ENCODE peak calls at places on chromosomes 12 and 14, in eight cellular contexts. K is substantia nigra; Y is ELF-1; L is frontal cortex; X is stimulated activated naive CD8-positive, alpha-beta T cell treated with anti-CD3 and anti-CD28 coated beads, Interleukin-15, Interleukin-2, amounts not matched to agents 100 U/mL and 50 U/mL, for 24 hours; P is activated naive CD4-positive, alpha-beta T cell; B is A549; Z is WTC11. S is an unnamed sample.

GRCh38 chr14:102499401-102500189 is 10.0 kb downstream of the ANKRD9 start:
- DNase-seq in K (no peak), Y (no peak), L (no peak), X (no peak), P (no peak), B (no peak), Z (no peak), S (no peak)

GRCh38 chr12:105025890-105026289 is 39.8 kb downstream of the NOPCHAP1 start:
- DNase-seq in K (no peak), Y (no peak), L (no peak), X (no peak), P (no peak), B (no peak), Z (no peak), S (no peak)

GRCh38 chr14:23094666-23095195 is at the start of gene ACIN1:
- DNase-seq in K (no peak), Y (peak), L (peak), X (peak), P (no peak), B (peak), Z (no peak), S (peak)

GRCh38 chr12:112107728-112108447 is 695 bp downstream of the NAA25 start:
- DNase-seq in K (no peak), Y (peak), L (no peak), X (peak), P (no peak), B (peak), Z (peak), S (peak)

GRCh38 chr14:72315720-72316119 is 383.5 kb downstream of the RGS6 start:
- DNase-seq in K (no peak), Y (no peak), L (no peak), X (no peak), P (no peak), B (no peak), Z (no peak), S (no peak)

GRCh38 chr14:22296722-22297121 is 292.3 kb downstream of the DAD1 start:
- DNase-seq in K (no peak), Y (no peak), L (no peak), X (no peak), P (no peak), B (peak), Z (no peak), S (no peak)

GRCh38 chr12:102480401-102480800 is at the start of gene IGF1:
- DNase-seq in K (no peak), Y (no peak), L (peak), X (no peak), P (no peak), B (no peak), Z (no peak), S (peak)

GRCh38 chr12:67535176-67535575 is 113.4 kb upstream of the DYRK2 start:
- DNase-seq in K (no peak), Y (no peak), L (no peak), X (no peak), P (no peak), B (no peak), Z (no peak), S (no peak)

GRCh38 chr12:63994704-63995103 is 150.2 kb downstream of the SRGAP1 start:
- DNase-seq in K (no peak), Y (no peak), L (no peak), X (no peak), P (no peak), B (no peak), Z (no peak), S (no peak)

GRCh38 chr12:98224584-98225221 is 290.7 kb upstream of the TMPO start:
- DNase-seq in K (no peak), Y (no peak), L (no peak), X (no peak), P (no peak), B (no peak), Z (no peak), S (no peak)

GRCh38 chr12:92582466-92582865 is 120.3 kb upstream of the PLEKHG7 start:
- DNase-seq in K (no peak), Y (no peak), L (no peak), X (no peak), P (no peak), B (no peak), Z (no peak), S (no peak)

GRCh38 chr12:45725631-45726593 is 3.6 kb upstream of the ARID2 start:
- DNase-seq in K (no peak), Y (no peak), L (peak), X (peak), P (no peak), B (peak), Z (no peak), S (peak)

GRCh38 chr12:20646239-20646827 is 48.8 kb upstream of the SLCO1C1 start:
- DNase-seq in K (no peak), Y (no peak), L (peak), X (no peak), P (no peak), B (peak), Z (no peak), S (peak)

GRCh38 chr14:31927348-31927826 is 149.7 kb upstream of the ARHGAP5 start:
- DNase-seq in K (no peak), Y (peak), L (no peak), X (no peak), P (no peak), B (peak), Z (no peak), S (peak)

GRCh38 chr14:93643676-93644075 is 144.6 kb downstream of the PRIMA1 start:
- DNase-seq in K (no peak), Y (no peak), L (no peak), X (no peak), P (no peak), B (no peak), Z (no peak), S (no peak)

GRCh38 chr14:56092761-56093160 is 25.4 kb upstream of the PELI2 start:
- DNase-seq in K (no peak), Y (no peak), L (no peak), X (no peak), P (no peak), B (no peak), Z (no peak), S (peak)

GRCh38 chr12:28988384-28988704 is 160.7 kb upstream of the FAR2 start:
- DNase-seq in K (no peak), Y (no peak), L (no peak), X (no peak), P (no peak), B (no peak), Z (no peak), S (no peak)

GRCh38 chr12:124898200-124898950 is 16.1 kb downstream of the UBC start:
- DNase-seq in K (peak), Y (no peak), L (peak), X (peak), P (peak), B (peak), Z (peak), S (peak)

GRCh38 chr12:4908694-4909396 is 860 bp upstream of the KCNA1 start:
- DNase-seq in K (no peak), Y (peak), L (peak), X (peak), P (no peak), B (no peak), Z (peak), S (no peak)

GRCh38 chr14:23392613-23393012 is 15.5 kb downstream of the MYH6 start:
- DNase-seq in K (no peak), Y (peak), L (no peak), X (no peak), P (no peak), B (no peak), Z (no peak), S (no peak)

GRCh38 chr12:54352022-54352531 is 12.2 kb downstream of the GPR84 start:
- DNase-seq in K (peak), Y (peak), L (no peak), X (peak), P (no peak), B (no peak), Z (peak), S (no peak)

GRCh38 chr14:35390577-35391387 is 13.8 kb downstream of the NFKBIA start:
- DNase-seq in K (no peak), Y (peak), L (no peak), X (no peak), P (no peak), B (no peak), Z (no peak), S (peak)

GRCh38 chr12:63228853-63229252 is 77.9 kb upstream of the AVPR1A start:
- DNase-seq in K (no peak), Y (no peak), L (no peak), X (no peak), P (no peak), B (no peak), Z (no peak), S (no peak)

GRCh38 chr12:69067713-69068112 is 134.7 kb upstream of the CPM start:
- DNase-seq in K (no peak), Y (no peak), L (no peak), X (no peak), P (no peak), B (no peak), Z (no peak), S (no peak)

GRCh38 chr12:47820631-47821345 is 1.1 kb upstream of the HDAC7 start:
- DNase-seq in K (no peak), Y (peak), L (peak), X (no peak), P (no peak), B (peak), Z (peak), S (peak)

GRCh38 chr14:90495357-90496276 is 98.8 kb downstream of the CALM1 start:
- DNase-seq in K (no peak), Y (peak), L (peak), X (peak), P (no peak), B (peak), Z (peak), S (peak)

GRCh38 chr12:16300222-16300621 is 22.7 kb upstream of the SLC15A5 start:
- DNase-seq in K (no peak), Y (no peak), L (no peak), X (no peak), P (no peak), B (no peak), Z (no peak), S (no peak)

GRCh38 chr14:54177861-54178591 is 218.8 kb upstream of the CDKN3 start:
- DNase-seq in K (no peak), Y (peak), L (no peak), X (no peak), P (no peak), B (no peak), Z (no peak), S (no peak)

GRCh38 chr14:77663289-77663688 is 44.5 kb downstream of the ALKBH1 start:
- DNase-seq in K (no peak), Y (peak), L (no peak), X (no peak), P (no peak), B (no peak), Z (no peak), S (peak)

GRCh38 chr12:49089831-49090773 is 4.5 kb downstream of the DHH start:
- DNase-seq in K (no peak), Y (peak), L (no peak), X (peak), P (no peak), B (peak), Z (peak), S (no peak)

GRCh38 chr14:100239200-100239839 is 376 bp downstream of the YY1 start:
- DNase-seq in K (peak), Y (no peak), L (no peak), X (peak), P (no peak), B (no peak), Z (no peak), S (no peak)